ENCODE peak calls at places on chromosomes 5 and 9, in ten cellular contexts. One of them, this sample, is unnamed.

GRCh38 chr5:133612021-133612860 is at the start of gene FSTL4:
- DNase-seq in lower lobe of right lung: peak
- DNase-seq in cardiac muscle cell: peak
- DNase-seq in heart left ventricle: no peak
- DNase-seq in aorta: no peak
- DNase-seq in right cardiac atrium: no peak
- DNase-seq in fibroblast of lung: no peak
- DNase-seq in effector memory CD4-positive, alpha-beta T cell: peak
- DNase-seq in neural progenitor cell: peak
- DNase-seq in neuronal stem cell: peak
- DNase-seq in this sample: no peak

GRCh38 chr9:114454652-114455051 is 50.6 kb downstream of the WHRN start:
- DNase-seq in lower lobe of right lung: no peak
- DNase-seq in cardiac muscle cell: no peak
- DNase-seq in heart left ventricle: no peak
- DNase-seq in aorta: no peak
- DNase-seq in right cardiac atrium: no peak
- DNase-seq in fibroblast of lung: no peak
- DNase-seq in effector memory CD4-positive, alpha-beta T cell: no peak
- DNase-seq in neural progenitor cell: no peak
- DNase-seq in neuronal stem cell: no peak
- DNase-seq in this sample: no peak

GRCh38 chr5:105475401-105475800 is 1912.8 kb upstream of the NUDT12 start:
- DNase-seq in lower lobe of right lung: no peak
- DNase-seq in cardiac muscle cell: peak
- DNase-seq in heart left ventricle: no peak
- DNase-seq in aorta: no peak
- DNase-seq in right cardiac atrium: no peak
- DNase-seq in fibroblast of lung: no peak
- DNase-seq in effector memory CD4-positive, alpha-beta T cell: no peak
- DNase-seq in neural progenitor cell: no peak
- DNase-seq in neuronal stem cell: no peak
- DNase-seq in this sample: no peak

GRCh38 chr5:5221731-5222130 is 81.6 kb downstream of the ADAMTS16 start:
- DNase-seq in lower lobe of right lung: no peak
- DNase-seq in cardiac muscle cell: no peak
- DNase-seq in heart left ventricle: no peak
- DNase-seq in aorta: no peak
- DNase-seq in right cardiac atrium: no peak
- DNase-seq in fibroblast of lung: peak
- DNase-seq in effector memory CD4-positive, alpha-beta T cell: no peak
- DNase-seq in neural progenitor cell: no peak
- DNase-seq in neuronal stem cell: no peak
- DNase-seq in this sample: no peak

GRCh38 chr9:14661421-14662059 is 31.7 kb downstream of the ZDHHC21 start:
- DNase-seq in lower lobe of right lung: no peak
- DNase-seq in cardiac muscle cell: peak
- DNase-seq in heart left ventricle: no peak
- DNase-seq in aorta: no peak
- DNase-seq in right cardiac atrium: no peak
- DNase-seq in fibroblast of lung: peak
- DNase-seq in effector memory CD4-positive, alpha-beta T cell: no peak
- DNase-seq in neural progenitor cell: peak
- DNase-seq in neuronal stem cell: no peak
- DNase-seq in this sample: no peak

GRCh38 chr5:158175664-158176507 is 316.9 kb upstream of the CLINT1 start:
- DNase-seq in lower lobe of right lung: peak
- DNase-seq in cardiac muscle cell: peak
- DNase-seq in heart left ventricle: peak
- DNase-seq in aorta: no peak
- DNase-seq in right cardiac atrium: peak
- DNase-seq in fibroblast of lung: no peak
- DNase-seq in effector memory CD4-positive, alpha-beta T cell: no peak
- DNase-seq in neural progenitor cell: peak
- DNase-seq in neuronal stem cell: no peak
- DNase-seq in this sample: no peak

GRCh38 chr5:95673076-95673475 is 9.7 kb downstream of the SPATA9 start:
- DNase-seq in lower lobe of right lung: no peak
- DNase-seq in cardiac muscle cell: no peak
- DNase-seq in heart left ventricle: peak
- DNase-seq in aorta: no peak
- DNase-seq in right cardiac atrium: no peak
- DNase-seq in fibroblast of lung: peak
- DNase-seq in effector memory CD4-positive, alpha-beta T cell: no peak
- DNase-seq in neural progenitor cell: no peak
- DNase-seq in neuronal stem cell: no peak
- DNase-seq in this sample: no peak

GRCh38 chr9:95027914-95028854 is 289.3 kb downstream of the FANCC start:
- DNase-seq in lower lobe of right lung: peak
- DNase-seq in cardiac muscle cell: no peak
- DNase-seq in heart left ventricle: no peak
- DNase-seq in aorta: no peak
- DNase-seq in right cardiac atrium: no peak
- DNase-seq in fibroblast of lung: peak
- DNase-seq in effector memory CD4-positive, alpha-beta T cell: no peak
- DNase-seq in neural progenitor cell: no peak
- DNase-seq in neuronal stem cell: no peak
- DNase-seq in this sample: no peak

GRCh38 chr9:110555971-110556370 is 23.6 kb downstream of the SVEP1 start:
- DNase-seq in lower lobe of right lung: peak
- DNase-seq in cardiac muscle cell: no peak
- DNase-seq in heart left ventricle: peak
- DNase-seq in aorta: no peak
- DNase-seq in right cardiac atrium: peak
- DNase-seq in fibroblast of lung: peak
- DNase-seq in effector memory CD4-positive, alpha-beta T cell: no peak
- DNase-seq in neural progenitor cell: no peak
- DNase-seq in neuronal stem cell: no peak
- DNase-seq in this sample: no peak

GRCh38 chr5:177194278-177194677 is 60.7 kb downstream of the NSD1 start:
- DNase-seq in lower lobe of right lung: no peak
- DNase-seq in cardiac muscle cell: peak
- DNase-seq in heart left ventricle: no peak
- DNase-seq in aorta: no peak
- DNase-seq in right cardiac atrium: no peak
- DNase-seq in fibroblast of lung: peak
- DNase-seq in effector memory CD4-positive, alpha-beta T cell: no peak
- DNase-seq in neural progenitor cell: no peak
- DNase-seq in neuronal stem cell: no peak
- DNase-seq in this sample: no peak

GRCh38 chr9:128845186-128845931 is 15.8 kb upstream of the SPOUT1 start:
- DNase-seq in lower lobe of right lung: peak
- DNase-seq in cardiac muscle cell: peak
- DNase-seq in heart left ventricle: no peak
- DNase-seq in aorta: no peak
- DNase-seq in right cardiac atrium: no peak
- DNase-seq in fibroblast of lung: no peak
- DNase-seq in effector memory CD4-positive, alpha-beta T cell: no peak
- DNase-seq in neural progenitor cell: peak
- DNase-seq in neuronal stem cell: no peak
- DNase-seq in this sample: no peak

GRCh38 chr9:89536145-89536574 is 38.2 kb upstream of the SEMA4D start:
- DNase-seq in lower lobe of right lung: no peak
- DNase-seq in cardiac muscle cell: no peak
- DNase-seq in heart left ventricle: no peak
- DNase-seq in aorta: no peak
- DNase-seq in right cardiac atrium: no peak
- DNase-seq in fibroblast of lung: no peak
- DNase-seq in effector memory CD4-positive, alpha-beta T cell: no peak
- DNase-seq in neural progenitor cell: no peak
- DNase-seq in neuronal stem cell: no peak
- DNase-seq in this sample: no peak

GRCh38 chr9:16688814-16689213 is 181.7 kb downstream of the BNC2 start:
- DNase-seq in lower lobe of right lung: no peak
- DNase-seq in cardiac muscle cell: no peak
- DNase-seq in heart left ventricle: no peak
- DNase-seq in aorta: no peak
- DNase-seq in right cardiac atrium: no peak
- DNase-seq in fibroblast of lung: no peak
- DNase-seq in effector memory CD4-positive, alpha-beta T cell: no peak
- DNase-seq in neural progenitor cell: no peak
- DNase-seq in neuronal stem cell: no peak
- DNase-seq in this sample: no peak

GRCh38 chr9:68501159-68501506 is 39.5 kb downstream of the TMEM252 start:
- DNase-seq in lower lobe of right lung: no peak
- DNase-seq in cardiac muscle cell: no peak
- DNase-seq in heart left ventricle: no peak
- DNase-seq in aorta: no peak
- DNase-seq in right cardiac atrium: no peak
- DNase-seq in fibroblast of lung: no peak
- DNase-seq in effector memory CD4-positive, alpha-beta T cell: no peak
- DNase-seq in neural progenitor cell: no peak
- DNase-seq in neuronal stem cell: no peak
- DNase-seq in this sample: no peak

DNA sequence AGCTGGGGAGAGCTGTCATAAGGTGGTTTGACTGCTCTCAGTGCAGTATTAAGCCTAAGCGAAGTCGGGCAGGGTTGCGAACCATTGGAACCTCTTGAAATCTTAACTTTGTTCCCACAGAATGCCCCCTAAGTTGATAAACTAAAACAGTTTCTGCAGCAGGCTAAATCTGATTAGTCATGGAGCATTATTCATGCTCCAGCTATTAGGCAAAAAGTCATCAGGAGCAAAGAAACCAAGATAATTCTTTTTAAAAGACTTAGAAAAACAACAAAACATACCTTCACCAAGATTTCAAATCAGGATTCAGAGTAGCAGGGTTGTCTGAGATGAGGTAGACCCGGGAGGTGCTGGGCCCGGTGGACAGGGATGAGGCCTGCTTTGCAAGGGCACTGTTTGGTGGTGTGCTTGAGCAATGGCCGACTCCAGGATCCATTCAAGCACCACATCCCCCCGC is 69.9 kb upstream of the PLPP1 start:
- DNase-seq in lower lobe of right lung: no peak
- DNase-seq in cardiac muscle cell: peak
- DNase-seq in heart left ventricle: no peak
- DNase-seq in aorta: no peak
- DNase-seq in right cardiac atrium: no peak
- DNase-seq in fibroblast of lung: peak
- DNase-seq in effector memory CD4-positive, alpha-beta T cell: no peak
- DNase-seq in neural progenitor cell: peak
- DNase-seq in neuronal stem cell: no peak
- DNase-seq in this sample: no peak
- H3K4me3 ChIP-seq in lower lobe of right lung: no peak
- H3K4me3 ChIP-seq in cardiac muscle cell: no peak
- H3K4me3 ChIP-seq in heart left ventricle: no peak
- H3K4me3 ChIP-seq in aorta: no peak
- H3K4me3 ChIP-seq in right cardiac atrium: no peak
- H3K4me3 ChIP-seq in fibroblast of lung: no peak
- H3K4me3 ChIP-seq in effector memory CD4-positive, alpha-beta T cell: no peak
- H3K4me3 ChIP-seq in neural progenitor cell: no peak
- H3K4me3 ChIP-seq in neuronal stem cell: no peak
- H3K4me3 ChIP-seq in this sample: no peak

DNA sequence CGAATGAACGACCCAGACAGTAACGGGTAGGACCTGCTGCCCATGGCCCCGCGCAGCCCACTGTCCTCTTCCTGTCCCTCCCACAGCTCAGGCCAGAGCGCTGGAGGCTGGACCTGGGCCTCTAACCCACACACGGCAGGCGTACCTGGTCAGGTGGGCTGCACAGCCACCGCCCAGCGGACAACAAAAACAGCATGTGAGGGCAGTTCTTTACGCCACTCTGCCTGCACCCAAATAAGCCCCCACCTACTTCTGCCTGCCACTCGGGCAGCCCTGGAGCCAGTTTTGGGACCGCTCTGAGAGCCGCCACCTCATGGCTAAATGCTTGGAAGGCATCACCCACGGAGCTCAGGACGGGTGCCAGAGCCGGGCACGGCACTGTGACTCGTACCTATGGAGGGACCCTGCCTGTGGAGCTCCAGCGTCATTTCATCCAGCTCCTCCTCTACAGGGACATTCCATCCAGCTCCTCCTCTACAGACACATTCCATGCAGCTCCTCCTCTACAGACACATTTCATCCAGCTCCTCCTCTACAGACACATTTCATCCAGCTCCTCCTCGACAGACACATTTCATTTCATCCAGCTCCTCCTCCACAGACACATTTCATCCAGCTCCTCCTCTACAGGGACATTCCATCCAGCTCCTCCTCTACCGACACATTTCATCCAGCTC is 18.9 kb downstream of the CLPTM1L start:
- DNase-seq in lower lobe of right lung: no peak
- DNase-seq in cardiac muscle cell: no peak
- DNase-seq in heart left ventricle: no peak
- DNase-seq in aorta: peak
- DNase-seq in right cardiac atrium: no peak
- DNase-seq in fibroblast of lung: no peak
- DNase-seq in effector memory CD4-positive, alpha-beta T cell: no peak
- DNase-seq in neural progenitor cell: no peak
- DNase-seq in neuronal stem cell: no peak
- DNase-seq in this sample: no peak
- H3K27ac ChIP-seq in lower lobe of right lung: no peak
- H3K27ac ChIP-seq in cardiac muscle cell: peak
- H3K27ac ChIP-seq in heart left ventricle: no peak
- H3K27ac ChIP-seq in aorta: no peak
- H3K27ac ChIP-seq in right cardiac atrium: no peak
- H3K27ac ChIP-seq in fibroblast of lung: no peak
- H3K27ac ChIP-seq in effector memory CD4-positive, alpha-beta T cell: no peak
- H3K27ac ChIP-seq in neural progenitor cell: peak
- H3K27ac ChIP-seq in neuronal stem cell: no peak
- H3K27ac ChIP-seq in this sample: no peak

DNA sequence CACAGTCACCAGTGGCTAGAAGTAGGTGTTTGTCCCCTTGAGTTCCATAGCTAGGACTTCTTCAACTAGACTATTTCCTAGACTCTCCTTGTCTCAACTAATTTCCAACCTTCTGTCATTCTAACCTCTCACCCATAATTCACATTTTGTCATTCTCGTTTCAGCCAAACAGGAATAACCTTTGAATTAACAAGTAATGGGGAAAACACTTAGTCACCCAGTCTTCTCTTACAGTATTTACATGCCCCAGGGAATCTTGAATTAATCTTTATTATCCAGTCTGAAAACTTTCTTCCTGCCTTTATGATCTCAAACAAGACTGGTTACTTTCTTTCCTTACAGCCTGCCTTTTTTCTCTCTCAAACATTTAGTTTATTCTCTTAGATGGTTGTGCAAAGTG is 63.3 kb upstream of the RUSC2 start:
- DNase-seq in lower lobe of right lung: no peak
- DNase-seq in cardiac muscle cell: no peak
- DNase-seq in heart left ventricle: no peak
- DNase-seq in aorta: no peak
- DNase-seq in right cardiac atrium: no peak
- DNase-seq in fibroblast of lung: no peak
- DNase-seq in effector memory CD4-positive, alpha-beta T cell: no peak
- DNase-seq in neural progenitor cell: no peak
- DNase-seq in neuronal stem cell: no peak
- DNase-seq in this sample: no peak
- H3K4me3 ChIP-seq in lower lobe of right lung: no peak
- H3K4me3 ChIP-seq in cardiac muscle cell: no peak
- H3K4me3 ChIP-seq in heart left ventricle: no peak
- H3K4me3 ChIP-seq in aorta: no peak
- H3K4me3 ChIP-seq in right cardiac atrium: no peak
- H3K4me3 ChIP-seq in fibroblast of lung: no peak
- H3K4me3 ChIP-seq in effector memory CD4-positive, alpha-beta T cell: no peak
- H3K4me3 ChIP-seq in neural progenitor cell: no peak
- H3K4me3 ChIP-seq in neuronal stem cell: no peak
- H3K4me3 ChIP-seq in this sample: no peak

DNA sequence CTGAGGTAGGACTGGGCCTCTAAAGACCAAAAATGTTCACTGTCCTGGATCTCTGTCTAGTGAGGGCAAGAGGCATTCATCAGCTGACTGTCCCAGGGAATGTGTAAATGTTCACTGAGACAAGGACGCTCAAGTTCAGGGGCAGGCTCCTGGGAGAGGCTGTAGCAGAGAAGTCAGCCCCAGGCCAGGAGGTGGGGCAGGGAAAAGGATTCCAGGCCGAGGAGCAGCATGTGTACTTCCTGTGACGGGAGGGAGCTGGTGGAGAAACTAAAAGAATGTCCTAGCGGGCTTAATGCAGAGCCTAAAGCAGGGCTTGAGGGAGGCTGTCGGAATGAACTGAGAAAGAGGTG is 205.8 kb downstream of the GABBR2 start:
- DNase-seq in lower lobe of right lung: peak
- DNase-seq in cardiac muscle cell: peak
- DNase-seq in heart left ventricle: peak
- DNase-seq in aorta: no peak
- DNase-seq in right cardiac atrium: no peak
- DNase-seq in fibroblast of lung: peak
- DNase-seq in effector memory CD4-positive, alpha-beta T cell: no peak
- DNase-seq in neural progenitor cell: no peak
- DNase-seq in neuronal stem cell: no peak
- DNase-seq in this sample: no peak
- H3K27ac ChIP-seq in lower lobe of right lung: peak
- H3K27ac ChIP-seq in cardiac muscle cell: peak
- H3K27ac ChIP-seq in heart left ventricle: peak
- H3K27ac ChIP-seq in aorta: no peak
- H3K27ac ChIP-seq in right cardiac atrium: no peak
- H3K27ac ChIP-seq in fibroblast of lung: peak
- H3K27ac ChIP-seq in effector memory CD4-positive, alpha-beta T cell: no peak
- H3K27ac ChIP-seq in neural progenitor cell: no peak
- H3K27ac ChIP-seq in neuronal stem cell: no peak
- H3K27ac ChIP-seq in this sample: no peak